ENCODE peak calls at places on chromosomes 12 and 14, in ten cellular contexts. M is astrocyte of the spinal cord, C is endothelial cell, A is psoas muscle, P is glutamatergic neuron, G is colonic mucosa, K is upper lobe of right lung, D is HL-60, L is brain microvascular endothelial cell, F is fibroblast of lung. R is an unnamed sample.

GRCh38 chr12:1360812-1361211 is 233.6 kb downstream of the FBXL14 start:
- DNase-seq in M (peak; percentile 67), C (no peak), A (no peak), P (no peak), G (no peak), K (no peak), D (no peak), L (peak; percentile 73), F (peak; percentile 90), R (no peak)

GRCh38 chr14:68886109-68886434 is 93.0 kb downstream of the ACTN1 start:
- DNase-seq in M (no peak), C (no peak), A (no peak), P (no peak), G (no peak), K (no peak), D (no peak), L (no peak), F (no peak), R (no peak)

GRCh38 chr12:117090816-117091711 is 8.2 kb downstream of the TESC start:
- DNase-seq in M (no peak), C (no peak), A (no peak), P (no peak), G (no peak), K (no peak), D (no peak), L (no peak), F (no peak), R (no peak)

GRCh38 chr14:70069186-70069585 is 119.6 kb downstream of the SLC8A3 start:
- DNase-seq in M (no peak), C (no peak), A (no peak), P (no peak), G (no peak), K (no peak), D (no peak), L (no peak), F (no peak), R (no peak)

GRCh38 chr12:131355688-131356245 is 355.1 kb upstream of the SFSWAP start:
- DNase-seq in M (no peak), C (no peak), A (no peak), P (no peak), G (no peak), K (no peak), D (no peak), L (no peak), F (no peak), R (no peak)

GRCh38 chr14:91356218-91356763 is 61.3 kb downstream of the CCDC88C start:
- DNase-seq in M (no peak), C (no peak), A (no peak), P (no peak), G (no peak), K (no peak), D (no peak), L (no peak), F (no peak), R (no peak)

GRCh38 chr14:67240168-67240932 is 885 bp upstream of the PALS1 start:
- DNase-seq in M (peak; percentile 21), C (peak; percentile 29), A (peak; percentile 61), P (no peak), G (peak; percentile 84), K (peak; percentile 86), D (peak; percentile 11), L (peak; percentile 11), F (no peak), R (no peak)

GRCh38 chr14:81070511-81070910 is 115.1 kb downstream of the TSHR start:
- DNase-seq in M (no peak), C (no peak), A (no peak), P (no peak), G (no peak), K (no peak), D (no peak), L (no peak), F (no peak), R (no peak)

GRCh38 chr14:52010173-52010693 is 20.9 kb downstream of the RTRAF start:
- DNase-seq in M (no peak), C (no peak), A (no peak), P (no peak), G (no peak), K (no peak), D (no peak), L (no peak), F (no peak), R (no peak)

GRCh38 chr12:44930972-44931600 is 55.0 kb upstream of the NELL2 start:
- DNase-seq in M (peak; percentile 64), C (no peak), A (no peak), P (no peak), G (no peak), K (no peak), D (no peak), L (no peak), F (peak; percentile 49), R (peak; percentile 37)

GRCh38 chr12:19710811-19711793 is 271.8 kb downstream of the AEBP2 start:
- DNase-seq in M (peak; percentile 77), C (no peak), A (no peak), P (no peak), G (no peak), K (no peak), D (no peak), L (peak; percentile 5), F (peak; percentile 94), R (no peak)

GRCh38 chr12:645563-646071 is 17.6 kb downstream of the NINJ2 start:
- DNase-seq in M (peak; percentile 53), C (no peak), A (peak; percentile 38), P (no peak), G (no peak), K (no peak), D (no peak), L (peak; percentile 58), F (peak; percentile 64), R (no peak)

GRCh38 chr12:18700254-18700653 is 37.6 kb downstream of the PLCZ1 start:
- DNase-seq in M (peak; percentile 85), C (no peak), A (no peak), P (no peak), G (no peak), K (no peak), D (no peak), L (peak; percentile 62), F (peak; percentile 94), R (peak; percentile 91)

GRCh38 chr12:9651265-9651729 is 18.2 kb upstream of the CLEC2D start:
- DNase-seq in M (peak; percentile 75), C (no peak), A (no peak), P (no peak), G (no peak), K (no peak), D (peak; percentile 80), L (peak; percentile 43), F (peak; percentile 86), R (peak; percentile 62)

GRCh38 chr14:85439696-85440328 is 90.1 kb upstream of the FLRT2 start:
- DNase-seq in M (peak; percentile 44), C (no peak), A (no peak), P (no peak), G (no peak), K (no peak), D (no peak), L (peak; percentile 45), F (peak; percentile 79), R (peak; percentile 18)

GRCh38 chr14:58912799-58913432 is 275.2 kb downstream of the DACT1 start:
- DNase-seq in M (no peak), C (no peak), A (no peak), P (no peak), G (no peak), K (no peak), D (no peak), L (no peak), F (no peak), R (no peak)

GRCh38 chr14:93317836-93318807 is 14.7 kb downstream of the BTBD7 start:
- DNase-seq in M (peak; percentile 46), C (no peak), A (no peak), P (no peak), G (no peak), K (no peak), D (peak; percentile 65), L (peak; percentile 71), F (peak; percentile 56), R (no peak)

GRCh38 chr14:64465208-64465821 is at the start of gene AKAP5:
- DNase-seq in M (peak; percentile 23), C (peak; percentile 86), A (peak; percentile 41), P (peak; percentile 78), G (peak; percentile 77), K (peak; percentile 80), D (peak; percentile 1), L (no peak), F (peak; percentile 59), R (no peak)
- TF ChIP-seq CTCF in M (no peak), C (peak; percentile 9), A (no peak), P (no peak), G (no peak), K (no peak), D (no peak), L (no peak), F (no peak), R (no peak)

GRCh38 chr12:100163416-100164152 is 20.9 kb upstream of the BLTP3B start:
- DNase-seq in M (peak; percentile 35), C (peak; percentile 75), A (peak; percentile 73), P (peak; percentile 85), G (peak; percentile 89), K (peak; percentile 90), D (peak; percentile 79), L (peak; percentile 9), F (peak; percentile 62), R (no peak)
- TF ChIP-seq CTCF in M (no peak), C (no peak), A (peak; percentile 17), P (no peak), G (no peak), K (peak; percentile 21), D (no peak), L (no peak), F (peak; percentile 7), R (peak; percentile 16)

GRCh38 chr12:13982010-13982409 is 608 bp upstream of the GRIN2B start:
- DNase-seq in M (no peak), C (peak; percentile 76), A (no peak), P (peak; percentile 76), G (no peak), K (no peak), D (no peak), L (no peak), F (no peak), R (no peak)
- TF ChIP-seq CTCF in M (peak; percentile 39), C (peak; percentile 77), A (no peak), P (peak; percentile 68), G (no peak), K (peak; percentile 31), D (no peak), L (peak; percentile 34), F (peak; percentile 0), R (no peak)

DNA sequence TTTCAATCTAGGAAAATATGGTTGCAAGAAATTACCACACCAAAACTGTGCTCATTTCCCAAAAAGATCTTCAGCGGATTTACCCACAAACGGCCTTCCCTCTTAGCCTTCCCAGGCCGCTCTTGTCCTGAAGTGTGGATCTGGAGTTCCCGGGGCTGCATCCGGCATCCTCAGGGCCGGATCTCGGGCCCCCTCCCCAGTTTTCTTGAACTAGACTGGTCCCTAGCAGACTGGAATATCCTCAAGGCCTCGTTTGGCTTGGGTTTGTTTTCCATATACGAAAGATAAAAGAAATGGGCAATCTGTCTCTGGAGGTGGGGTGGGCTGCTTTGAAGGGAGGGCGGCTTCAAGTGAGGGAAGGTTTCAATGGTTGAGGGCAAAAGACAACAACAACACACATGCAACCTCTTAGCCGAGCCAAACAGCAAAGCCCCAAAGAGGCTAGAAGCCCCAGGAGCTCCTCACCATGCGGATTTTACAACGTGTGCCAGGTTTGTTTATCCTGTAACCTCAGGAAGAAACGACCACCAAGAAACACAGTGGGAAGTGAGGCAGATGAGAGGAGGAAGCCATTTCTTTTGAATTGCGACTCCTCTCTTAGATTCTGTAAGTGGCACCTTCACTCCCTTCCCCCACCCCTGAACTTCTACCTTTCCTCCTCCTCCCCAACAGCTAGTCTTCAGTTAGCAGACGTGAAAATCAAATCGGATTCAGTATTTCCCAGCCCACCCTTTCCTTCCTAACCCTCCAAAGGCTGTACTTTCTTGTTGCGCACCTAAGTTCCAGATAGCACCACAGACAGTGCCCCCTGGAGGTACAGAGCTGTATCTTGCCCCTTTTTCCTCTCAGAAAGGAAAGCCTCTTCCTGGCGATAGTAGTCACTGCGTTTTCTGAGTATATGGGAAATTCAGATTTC is 2.6 kb downstream of the MYF6 start:
- DNase-seq in M (no peak), C (no peak), A (no peak), P (peak; percentile 50), G (no peak), K (no peak), D (no peak), L (no peak), F (no peak), R (no peak)
- TF ChIP-seq CTCF in M (peak; percentile 35), C (peak; percentile 68), A (peak; percentile 78), P (peak; percentile 74), G (no peak), K (no peak), D (peak; percentile 46), L (peak; percentile 72), F (peak; percentile 29), R (peak; percentile 40)

R was measured in AG09309.